ENCODE peak calls at places on chromosomes 3 and 15, in four cellular contexts. L, O, J and K are unnamed samples. For H3K9me3, the result is how much of the 10 kb centered on the place peaks cover.

GRCh38 chr3:41026394-41027177 is 172.7 kb upstream of the CTNNB1 start:
- DNase-seq in L (peak), O (peak), J (no peak), K (peak)

GRCh38 chr3:31004025-31004678 is 109.7 kb upstream of the GADL1 start:
- DNase-seq in L (peak), O (peak), J (no peak), K (peak)

GRCh38 chr15:64926661-64927060 is 15.0 kb downstream of the ANKDD1A start:
- DNase-seq in L (no peak), O (no peak), J (no peak), K (no peak)

GRCh38 chr3:177789500-177789899 is 592.2 kb upstream of the TBL1XR1 start:
- DNase-seq in L (no peak), O (no peak), J (no peak), K (no peak)

GRCh38 chr3:128280466-128281455 is 127.5 kb downstream of the EEFSEC start:
- DNase-seq in L (no peak), O (no peak), J (no peak), K (no peak)

GRCh38 chr3:143648218-143648617 is 200.1 kb downstream of the SLC9A9 start:
- DNase-seq in L (no peak), O (no peak), J (no peak), K (no peak)

GRCh38 chr3:105745046-105745445 is 123.8 kb downstream of the CBLB start:
- DNase-seq in L (no peak), O (no peak), J (no peak), K (no peak)

GRCh38 chr3:149515242-149515641 is 40.7 kb downstream of the TM4SF4 start:
- DNase-seq in L (no peak), O (no peak), J (no peak), K (no peak)

GRCh38 chr15:41975679-41976078 is 3.3 kb upstream of the EHD4 start:
- DNase-seq in L (no peak), O (no peak), J (no peak), K (no peak)

GRCh38 chr15:48645558-48646330 is at the start of gene FBN1:
- DNase-seq in L (peak), O (peak), J (no peak), K (peak)

GRCh38 chr3:20028846-20029430 is 11.3 kb upstream of the KAT2B start:
- DNase-seq in L (no peak), O (no peak), J (no peak), K (no peak)

GRCh38 chr3:52291508-52292181 is 4.0 kb downstream of the GLYCTK start:
- DNase-seq in L (peak), O (no peak), J (no peak), K (peak)

GRCh38 chr3:136186330-136186729 is 9.8 kb downstream of the MSL2 start:
- DNase-seq in L (peak), O (no peak), J (no peak), K (peak)

GRCh38 chr3:188776447-188776846 is 395.3 kb upstream of the TPRG1 start:
- DNase-seq in L (peak), O (peak), J (no peak), K (peak)

GRCh38 chr3:72665701-72666443 is 182.4 kb downstream of the SHQ1 start:
- DNase-seq in L (peak), O (no peak), J (no peak), K (peak)

GRCh38 chr3:78871048-78871447 is 896.8 kb downstream of the ROBO1 start:
- DNase-seq in L (peak), O (peak), J (no peak), K (no peak)

GRCh38 chr3:151912041-151912440 is 38.6 kb downstream of the SUCNR1 start:
- DNase-seq in L (peak), O (peak), J (no peak), K (peak)

GRCh38 chr15:38992541-38993334 is 428.1 kb upstream of the RASGRP1 start:
- DNase-seq in L (no peak), O (no peak), J (no peak), K (no peak)

GRCh38 chr3:149085828-149086231 is 503 bp downstream of the HLTF start:
- DNase-seq in L (peak), O (peak), J (no peak), K (peak)

GRCh38 chr15:88648357-88649214 is 9.8 kb downstream of the ISG20 start:
- DNase-seq in L (peak), O (peak), J (no peak), K (peak)

GRCh38 chr15:51075364-51075763 is 19.3 kb downstream of the TNFAIP8L3 start:
- DNase-seq in L (no peak), O (no peak), J (no peak), K (peak)

GRCh38 chr15:51493892-51494291 is 128.7 kb downstream of the DMXL2 start:
- DNase-seq in L (peak), O (peak), J (no peak), K (peak)

GRCh38 chr3:114582929-114583328 is 289.1 kb downstream of the TIGIT start:
- DNase-seq in L (no peak), O (no peak), J (no peak), K (no peak)

GRCh38 chr15:69805248-69805953 is 292.3 kb downstream of the TLE3 start:
- DNase-seq in L (peak), O (no peak), J (no peak), K (no peak)

GRCh38 chr3:171435143-171435542 is 25.1 kb downstream of the TNIK start:
- DNase-seq in L (no peak), O (no peak), J (no peak), K (no peak)

GRCh38 chr15:67091073-67091965 is 25.9 kb downstream of the SMAD3 start:
- DNase-seq in L (peak), O (peak), J (peak), K (peak)

GRCh38 chr15:76200641-76201105 is 110.6 kb downstream of the ETFA start:
- DNase-seq in L (no peak), O (no peak), J (no peak), K (no peak)

GRCh38 chr3:46442591-46443530 is 21.8 kb downstream of the LTF start:
- DNase-seq in L (no peak), O (no peak), J (no peak), K (peak)

GRCh38 chr15:71137138-71137518 is 21.9 kb downstream of the THSD4 start:
- DNase-seq in L (no peak), O (no peak), J (no peak), K (no peak)

GRCh38 chr3:178270838-178271237 is 265.4 kb upstream of the KCNMB2 start:
- DNase-seq in L (peak), O (peak), J (no peak), K (peak)

GRCh38 chr15:40436116-40436891 is 4.4 kb upstream of the BAHD1 start:
- DNase-seq in L (no peak), O (no peak), J (no peak), K (peak)

GRCh38 chr3:97932387-97932801 is 39.8 kb downstream of the RIOX2 start:
- DNase-seq in L (no peak), O (no peak), J (no peak), K (no peak)

GRCh38 chr3:168517514-168518071 is 421.9 kb upstream of the GOLIM4 start:
- DNase-seq in L (peak), O (peak), J (no peak), K (no peak)

GRCh38 chr3:13165576-13165975 is 92.3 kb upstream of the IQSEC1 start:
- DNase-seq in L (no peak), O (no peak), J (no peak), K (no peak)

GRCh38 chr3:377158-377561 is 180.6 kb downstream of the CHL1 start:
- DNase-seq in L (peak), O (peak), J (no peak), K (peak)

GRCh38 chr15:59894835-59895234 is 109.3 kb upstream of the FOXB1 start:
- DNase-seq in L (no peak), O (no peak), J (no peak), K (no peak)

GRCh38 chr3:40876496-40876895 is 322.8 kb upstream of the CTNNB1 start:
- DNase-seq in L (no peak), O (no peak), J (no peak), K (no peak)

GRCh38 chr3:50405249-50405648 is 45.9 kb upstream of the TMEM115 start:
- DNase-seq in L (peak), O (peak), J (no peak), K (peak)

GRCh38 chr15:49075876-49076275 is 29.6 kb upstream of the SECISBP2L start:
- DNase-seq in L (no peak), O (no peak), J (no peak), K (no peak)

GRCh38 chr3:89303721-89304120 is 196.3 kb downstream of the EPHA3 start:
- DNase-seq in L (peak), O (peak), J (no peak), K (peak)

GRCh38 chr3:77179762-77180161 is 139.9 kb downstream of the ROBO2 start:
- DNase-seq in L (no peak), O (no peak), J (no peak), K (no peak)
- H3K9me3 ChIP-seq in L (under half), O (under half), J (under half), K (under half)

DNA sequence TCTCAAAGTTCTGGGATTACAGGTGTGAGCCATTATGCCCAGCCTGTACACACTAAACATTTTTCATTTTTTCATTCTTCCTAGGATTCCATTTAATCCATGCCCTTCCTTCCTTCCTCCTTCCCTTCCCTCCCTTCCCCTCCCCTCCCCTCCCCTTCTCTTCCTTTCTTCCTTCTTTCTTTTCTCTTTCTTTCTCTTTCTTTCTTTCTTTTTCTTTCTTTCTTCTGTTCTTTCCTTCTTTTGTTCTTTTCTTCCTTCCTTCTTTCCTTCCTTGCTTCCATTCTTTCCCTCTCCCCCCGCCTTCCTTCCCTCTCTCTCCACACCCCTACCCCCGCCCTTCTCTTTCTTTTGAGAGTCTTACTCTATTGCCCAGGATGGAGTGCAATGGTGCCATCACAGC is 40.9 kb upstream of the ATP13A3 start:
- DNase-seq in L (no peak), O (no peak), J (no peak), K (no peak)
- H2AFZ ChIP-seq in L (no peak), O (no peak), J (no peak), K (no peak)

GRCh38 chr15:37117030-37117429 is 16.7 kb upstream of the MEIS2 start:
- DNase-seq in L (no peak), O (no peak), J (no peak), K (no peak)

GRCh38 chr15:37112171-37112570 is 11.8 kb upstream of the MEIS2 start:
- DNase-seq in L (no peak), O (no peak), J (no peak), K (peak)

GRCh38 chr15:37112963-37113362 is 12.6 kb upstream of the MEIS2 start:
- DNase-seq in L (no peak), O (no peak), J (no peak), K (no peak)

GRCh38 chr15:37111427-37111717 is 11.0 kb upstream of the MEIS2 start:
- DNase-seq in L (no peak), O (no peak), J (no peak), K (no peak)

GRCh38 chr15:37115538-37115937 is 15.2 kb upstream of the MEIS2 start:
- DNase-seq in L (no peak), O (no peak), J (no peak), K (no peak)
- H3K9me3 ChIP-seq in L (under half), O (under half), J (under half), K (under half)

GRCh38 chr3:103863381-103863780 is 1428.6 kb downstream of the ZPLD1 start:
- DNase-seq in L (no peak), O (no peak), J (no peak), K (no peak)

GRCh38 chr3:103862415-103862814 is 1427.6 kb downstream of the ZPLD1 start:
- DNase-seq in L (no peak), O (no peak), J (no peak), K (no peak)

GRCh38 chr3:103866113-103866512 is 1431.3 kb downstream of the ZPLD1 start:
- DNase-seq in L (no peak), O (no peak), J (no peak), K (no peak)
- H2AFZ ChIP-seq in L (no peak), O (no peak), J (no peak), K (no peak)

GRCh38 chr15:26631894-26632293 is 141.0 kb downstream of the GABRB3 start:
- DNase-seq in L (no peak), O (no peak), J (no peak), K (no peak)
- H3K9me3 ChIP-seq in L (under half), O (under half), J (under half), K (under half)

GRCh38 chr15:101427606-101428487 is 61.7 kb downstream of the PCSK6 start:
- DNase-seq in L (no peak), O (no peak), J (no peak), K (no peak)

GRCh38 chr15:101428758-101429157 is 60.7 kb downstream of the PCSK6 start:
- DNase-seq in L (no peak), O (no peak), J (no peak), K (no peak)

GRCh38 chr15:101431301-101431700 is 58.2 kb downstream of the PCSK6 start:
- DNase-seq in L (no peak), O (no peak), J (no peak), K (no peak)

GRCh38 chr15:101429646-101430045 is 59.9 kb downstream of the PCSK6 start:
- DNase-seq in L (no peak), O (no peak), J (no peak), K (no peak)

DNA sequence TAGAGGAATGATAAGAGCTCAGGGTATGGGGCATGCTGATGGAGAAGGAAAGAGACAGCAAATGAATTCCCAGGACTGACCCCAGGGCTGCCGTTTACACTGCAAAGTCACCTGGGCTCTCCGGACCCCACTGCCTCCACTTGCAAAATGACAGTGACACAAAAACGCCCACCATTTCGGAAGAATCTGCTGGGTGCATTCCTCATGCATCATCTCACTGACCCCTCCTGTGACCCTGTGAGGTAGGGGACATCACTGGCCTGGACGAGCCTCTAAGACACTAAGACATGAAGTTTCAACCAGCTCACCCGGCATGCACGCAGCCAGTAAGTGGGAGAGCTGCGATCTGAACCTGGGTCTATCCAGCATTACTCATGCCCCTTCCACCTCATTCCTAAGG is 60.3 kb downstream of the PCSK6 start:
- DNase-seq in L (no peak), O (no peak), J (no peak), K (no peak)
- H2AFZ ChIP-seq in L (no peak), O (no peak), J (no peak), K (no peak)